ENCODE peak calls at places on chromosomes 12 and 14, in seven cellular contexts. T, G, L, I, O, H and R are unnamed samples.

GRCh38 chr12:6285532-6286306 is 24.8 kb upstream of the PLEKHG6 start:
- DNase-seq in I (no peak), O (no peak), G (no peak), H (no peak), L (no peak), T (peak; percentile 1), R (no peak)

GRCh38 chr12:3753549-3754284 is 808 bp upstream of the CRACR2A start:
- DNase-seq in I (peak; percentile 45), H (no peak), T (no peak), G (no peak), O (peak; percentile 31), L (no peak), R (no peak)

GRCh38 chr14:98169170-98169587 is 1102.8 kb downstream of the BCL11B start:
- DNase-seq in H (no peak), O (no peak), L (no peak), T (no peak), G (no peak), I (no peak), R (no peak)

GRCh38 chr12:24911284-24911791 is 37.6 kb downstream of the BCAT1 start:
- DNase-seq in L (peak; percentile 37), G (no peak), O (peak; percentile 53), I (no peak), H (no peak), T (no peak), R (peak; percentile 31)

GRCh38 chr14:103370087-103370486 is 15.1 kb upstream of the MARK3 start:
- DNase-seq in H (peak; percentile 7), L (no peak), O (no peak), G (no peak), T (no peak), I (no peak), R (no peak)

GRCh38 chr14:55607386-55607785 is 27.4 kb downstream of the KTN1 start:
- DNase-seq in G (no peak), I (no peak), H (no peak), T (no peak), L (no peak), O (peak; percentile 31), R (no peak)

GRCh38 chr12:11797993-11798720 is 148.7 kb downstream of the ETV6 start:
- DNase-seq in H (no peak), T (no peak), I (no peak), O (peak; percentile 14), G (no peak), L (no peak), R (no peak)

GRCh38 chr12:127496255-127496654 is 770.7 kb upstream of the TMEM132C start:
- DNase-seq in T (no peak), L (no peak), I (no peak), O (no peak), H (no peak), G (no peak), R (no peak)

GRCh38 chr12:124296295-124296915 is 1.5 kb downstream of the RFLNA start:
- DNase-seq in G (peak; percentile 51), I (no peak), T (no peak), H (no peak), O (no peak), L (no peak), R (no peak)

GRCh38 chr12:66398931-66399625 is 96.8 kb downstream of the HELB start:
- DNase-seq in G (no peak), L (no peak), T (peak; percentile 38), I (no peak), H (no peak), O (peak; percentile 33), R (no peak)

GRCh38 chr12:93978553-93978952 is 169.8 kb upstream of the PLXNC1 start:
- DNase-seq in T (no peak), I (peak; percentile 42), G (no peak), L (no peak), O (peak; percentile 86), H (no peak), R (no peak)

GRCh38 chr14:28635387-28635786 is 131.2 kb upstream of the FOXG1 start:
- DNase-seq in H (no peak), I (peak; percentile 6), O (peak; percentile 80), L (peak; percentile 18), G (no peak), T (peak; percentile 15), R (no peak)